ENCODE peak calls at places on chromosomes 3 and 15, in four cellular contexts. One of them, this sample, is unnamed.

GRCh38 chr15:40338921-40339620 is 1.7 kb downstream of the CCDC9B start:
- DNase-seq in K562: no peak
- DNase-seq in HepG2: peak
- DNase-seq in GM12878: no peak
- DNase-seq in this sample: no peak

GRCh38 chr3:27356976-27357375 is 12.2 kb downstream of the NEK10 start:
- DNase-seq in HepG2: no peak
- DNase-seq in K562: no peak
- DNase-seq in GM12878: no peak
- DNase-seq in this sample: no peak

GRCh38 chr3:101043687-101044078 is 50.5 kb upstream of the ABI3BP start:
- DNase-seq in K562: no peak
- DNase-seq in GM12878: no peak
- DNase-seq in HepG2: no peak
- DNase-seq in this sample: no peak

GRCh38 chr3:141326123-141326522 is 42.2 kb upstream of the ZBTB38 start:
- DNase-seq in HepG2: no peak
- DNase-seq in K562: no peak
- DNase-seq in GM12878: no peak
- DNase-seq in this sample: no peak

GRCh38 chr3:53850895-53851294 is 4.5 kb downstream of the IL17RB start:
- DNase-seq in K562: no peak
- DNase-seq in GM12878: no peak
- DNase-seq in HepG2: no peak
- DNase-seq in this sample: no peak

GRCh38 chr3:174342941-174343431 is 516.1 kb upstream of the NAALADL2 start:
- DNase-seq in K562: no peak
- DNase-seq in HepG2: no peak
- DNase-seq in GM12878: no peak
- DNase-seq in this sample: no peak

GRCh38 chr15:76433798-76434400 is 97.3 kb downstream of the ISL2 start:
- DNase-seq in HepG2: no peak
- DNase-seq in GM12878: no peak
- DNase-seq in K562: no peak
- DNase-seq in this sample: no peak

GRCh38 chr3:5972586-5972985 is 785.1 kb downstream of the EDEM1 start:
- DNase-seq in GM12878: no peak
- DNase-seq in HepG2: no peak
- DNase-seq in K562: no peak
- DNase-seq in this sample: no peak

GRCh38 chr3:16800361-16800760 is 84.4 kb upstream of the PLCL2 start:
- DNase-seq in HepG2: no peak
- DNase-seq in K562: no peak
- DNase-seq in GM12878: no peak
- DNase-seq in this sample: no peak

GRCh38 chr15:75785771-75786563 is 57.3 kb upstream of the UBE2Q2 start:
- DNase-seq in K562: peak
- DNase-seq in HepG2: peak
- DNase-seq in GM12878: no peak
- DNase-seq in this sample: no peak

GRCh38 chr3:59857589-59858346 is 807.9 kb upstream of the CFAP20DC start:
- DNase-seq in K562: peak
- DNase-seq in GM12878: peak
- DNase-seq in HepG2: peak
- DNase-seq in this sample: peak

GRCh38 chr3:193190387-193190786 is 50.6 kb upstream of the PLAAT1 start:
- DNase-seq in GM12878: no peak
- DNase-seq in HepG2: peak
- DNase-seq in K562: peak
- DNase-seq in this sample: peak

GRCh38 chr15:82923744-82924143 is 28.8 kb downstream of the HOMER2 start:
- DNase-seq in HepG2: no peak
- DNase-seq in K562: no peak
- DNase-seq in GM12878: no peak
- DNase-seq in this sample: no peak

GRCh38 chr15:77783636-77784035 is 150.9 kb upstream of the LINGO1 start:
- DNase-seq in K562: no peak
- DNase-seq in GM12878: no peak
- DNase-seq in HepG2: no peak
- DNase-seq in this sample: no peak

GRCh38 chr15:37819191-37819590 is 115.2 kb upstream of the TMCO5A start:
- DNase-seq in GM12878: no peak
- DNase-seq in K562: no peak
- DNase-seq in HepG2: no peak
- DNase-seq in this sample: no peak

GRCh38 chr15:63979227-63979793 is 67.0 kb downstream of the DAPK2 start:
- DNase-seq in K562: no peak
- DNase-seq in HepG2: no peak
- DNase-seq in GM12878: no peak
- DNase-seq in this sample: no peak

GRCh38 chr15:95970326-95970725 is 360.2 kb upstream of the NR2F2 start:
- DNase-seq in K562: no peak
- DNase-seq in GM12878: no peak
- DNase-seq in HepG2: no peak
- DNase-seq in this sample: no peak

GRCh38 chr15:92438471-92438870 is 44.8 kb downstream of the ST8SIA2 start:
- DNase-seq in K562: no peak
- DNase-seq in GM12878: no peak
- DNase-seq in HepG2: no peak
- DNase-seq in this sample: no peak
- TF ChIP-seq FOXK2 in K562: no peak
- TF ChIP-seq FOXK2 in GM12878: no peak
- TF ChIP-seq FOXK2 in HepG2: no peak
- TF ChIP-seq FOXK2 in this sample: no peak

DNA sequence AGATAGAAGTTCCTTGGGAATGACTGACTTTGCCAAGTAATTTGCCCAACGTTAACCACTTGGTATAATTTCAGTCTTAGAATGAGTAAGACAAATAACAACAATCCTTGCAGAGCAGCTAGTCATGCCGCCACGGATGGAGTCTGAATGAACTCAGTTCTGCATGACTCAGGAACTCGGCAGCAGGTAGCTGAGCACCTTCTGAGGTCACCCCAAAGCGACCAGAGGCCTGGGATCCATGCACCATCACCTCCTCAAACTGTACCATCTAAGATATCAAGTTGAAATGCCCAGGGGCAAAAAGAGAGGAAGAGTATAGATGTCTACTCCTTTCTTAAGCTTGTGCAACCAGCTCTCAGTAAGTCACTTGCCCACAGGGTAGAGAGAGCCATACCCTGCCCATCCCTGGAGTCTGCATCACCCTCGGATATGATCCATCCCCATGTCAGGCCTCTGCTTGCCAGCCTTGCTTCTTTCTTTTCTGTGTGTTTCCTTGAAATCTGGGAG is 8.5 kb upstream of the CDCP1 start:
- DNase-seq in HepG2: no peak
- DNase-seq in GM12878: no peak
- DNase-seq in K562: no peak
- DNase-seq in this sample: no peak
- TF ChIP-seq SP1 in HepG2: no peak
- TF ChIP-seq SP1 in GM12878: no peak
- TF ChIP-seq SP1 in K562: no peak
- TF ChIP-seq SP1 in this sample: no peak

GRCh38 chr3:12508316-12508715 is 24.0 kb downstream of the TSEN2 start:
- DNase-seq in GM12878: no peak
- DNase-seq in K562: no peak
- DNase-seq in HepG2: no peak
- DNase-seq in this sample: no peak
- TF ChIP-seq FOXK2 in GM12878: no peak
- TF ChIP-seq FOXK2 in K562: no peak
- TF ChIP-seq FOXK2 in HepG2: no peak
- TF ChIP-seq FOXK2 in this sample: no peak

GRCh38 chr3:133895208-133896001 is at the start of gene RAB6B:
- DNase-seq in GM12878: no peak
- DNase-seq in HepG2: no peak
- DNase-seq in K562: peak
- DNase-seq in this sample: peak
- TF ChIP-seq SP1 in GM12878: no peak
- TF ChIP-seq SP1 in HepG2: no peak
- TF ChIP-seq SP1 in K562: no peak
- TF ChIP-seq SP1 in this sample: no peak

GRCh38 chr15:99104788-99105515 is at the start of gene SYNM:
- DNase-seq in K562: peak
- DNase-seq in HepG2: peak
- DNase-seq in GM12878: no peak
- DNase-seq in this sample: peak
- TF ChIP-seq FOXK2 in K562: no peak
- TF ChIP-seq FOXK2 in HepG2: no peak
- TF ChIP-seq FOXK2 in GM12878: no peak
- TF ChIP-seq FOXK2 in this sample: no peak

GRCh38 chr15:69992326-69992725 is 105.4 kb downstream of the TLE3 start:
- DNase-seq in HepG2: no peak
- DNase-seq in GM12878: no peak
- DNase-seq in K562: no peak
- DNase-seq in this sample: no peak
- TF ChIP-seq SP1 in HepG2: no peak
- TF ChIP-seq SP1 in GM12878: no peak
- TF ChIP-seq SP1 in K562: no peak
- TF ChIP-seq SP1 in this sample: no peak

DNA sequence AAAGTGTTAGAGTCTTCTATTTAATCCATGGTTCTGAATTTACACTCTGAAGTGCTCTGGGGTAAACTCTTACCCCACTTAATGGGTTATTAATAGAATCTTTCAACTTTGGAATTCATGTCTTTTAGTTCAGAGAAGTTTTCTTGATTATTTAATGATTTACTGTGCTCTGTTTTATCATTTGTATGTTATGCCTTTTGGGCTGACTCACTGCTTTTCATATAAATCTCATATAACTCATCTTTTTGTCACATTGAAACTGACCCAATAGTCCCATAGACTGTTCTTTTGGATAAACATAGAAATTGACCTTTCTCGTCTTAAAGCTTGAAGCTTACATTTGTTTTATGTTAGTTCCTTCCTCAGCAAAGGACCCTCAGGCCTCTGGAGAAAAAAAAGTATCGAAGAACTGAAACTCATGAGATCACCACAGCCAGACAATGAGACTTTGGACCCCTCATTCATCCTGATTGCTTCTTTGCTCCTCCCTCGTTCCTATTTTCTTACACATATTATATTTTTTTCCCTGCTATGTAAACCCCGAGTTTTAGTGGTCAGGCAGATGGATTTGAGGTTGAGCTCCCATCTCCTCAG is 229.1 kb upstream of the CBLB start:
- DNase-seq in HepG2: no peak
- DNase-seq in GM12878: no peak
- DNase-seq in K562: no peak
- DNase-seq in this sample: no peak
- TF ChIP-seq FOXK2 in HepG2: no peak
- TF ChIP-seq FOXK2 in GM12878: no peak
- TF ChIP-seq FOXK2 in K562: no peak
- TF ChIP-seq FOXK2 in this sample: no peak

DNA sequence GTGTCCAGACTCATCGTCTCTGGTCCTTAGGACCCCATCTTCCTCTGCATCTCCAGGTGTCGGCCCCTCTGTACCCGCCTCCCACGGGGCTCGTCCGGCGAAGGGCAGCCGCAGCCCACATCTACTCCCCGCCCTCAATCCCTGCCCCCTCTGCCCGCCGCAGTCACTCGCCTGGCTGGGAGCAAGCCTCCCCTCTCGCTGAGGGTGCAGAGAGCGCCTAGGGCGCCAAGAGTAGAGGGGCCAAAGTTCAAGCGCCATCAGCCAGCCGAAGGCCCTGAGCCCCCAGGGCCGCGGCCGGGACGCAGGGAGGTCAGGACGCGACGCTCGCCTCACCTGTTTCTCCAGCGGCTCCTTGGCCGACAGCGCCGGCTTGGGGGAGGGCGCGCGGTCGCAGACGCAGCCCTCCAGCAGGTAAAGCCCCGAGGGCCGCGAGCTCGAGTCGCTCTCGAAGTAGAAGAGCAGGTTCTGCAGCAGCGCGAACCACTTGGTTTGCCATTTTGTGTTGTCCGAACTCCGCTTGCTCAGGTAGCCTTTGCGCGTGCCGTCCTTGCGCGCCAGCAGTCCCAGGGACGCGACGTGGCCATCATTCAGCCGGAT is 592 bp downstream of the RASGRF1 start:
- DNase-seq in HepG2: no peak
- DNase-seq in GM12878: no peak
- DNase-seq in K562: no peak
- DNase-seq in this sample: no peak
- TF ChIP-seq SP1 in HepG2: no peak
- TF ChIP-seq SP1 in GM12878: no peak
- TF ChIP-seq SP1 in K562: no peak
- TF ChIP-seq SP1 in this sample: no peak

This sample was measured in HEK293T.